ENCODE peak calls at places on chromosomes 11 and 22, in four cellular contexts. M is upper lobe of right lung; E is activated effector memory CD4-positive, alpha-beta T cell treated with Interleukin-2 at 50 U/mL for 16 hours; L is activated T-cell treated with anti-CD3 and anti-CD28 coated beads, Interleukin-2, amount 50 U/mL, for 72 hours. S is an unnamed sample.

GRCh38 chr11:100876826-100877545 is 189.9 kb downstream of the ARHGAP42 start:
- DNase-seq in M (no peak), L (no peak), E (no peak), S (peak)

GRCh38 chr11:76266269-76266668 is 60.0 kb upstream of the WNT11 start:
- DNase-seq in L (no peak), E (no peak), M (no peak), S (peak)

GRCh38 chr22:39245130-39246039 is 603 bp upstream of the PDGFB start:
- DNase-seq in L (no peak), E (no peak), M (no peak), S (no peak)

GRCh38 chr11:12213920-12214319 is 103.5 kb downstream of the MICAL2 start:
- DNase-seq in L (no peak), E (no peak), M (no peak), S (no peak)

GRCh38 chr11:40722179-40722795 is 737.2 kb downstream of the LRRC4C start:
- DNase-seq in E (no peak), L (peak), M (no peak), S (no peak)

GRCh38 chr11:6545917-6546605 is 49.0 kb downstream of the DNHD1 start:
- DNase-seq in M (peak), L (no peak), E (no peak), S (no peak)

GRCh38 chr11:116357769-116358544 is 414.8 kb downstream of the BUD13 start:
- DNase-seq in M (peak), L (peak), E (no peak), S (no peak)

GRCh38 chr11:101296896-101297295 is 167.3 kb upstream of the PGR start:
- DNase-seq in L (no peak), M (no peak), E (no peak), S (no peak)

GRCh38 chr11:61700221-61700620 is 20.0 kb downstream of the DAGLA start:
- DNase-seq in E (no peak), L (no peak), M (peak), S (peak)

GRCh38 chr11:64086263-64086938 is 50.7 kb downstream of the FLRT1 start:
- DNase-seq in M (no peak), E (no peak), L (no peak), S (peak)

GRCh38 chr22:46422896-46423295 is 87.4 kb downstream of the TRMU start:
- DNase-seq in M (no peak), E (no peak), L (no peak), S (no peak)